ENCODE peak calls at places on chromosomes 12 and 14, in ten cellular contexts. C is pancreas; D is CD8-positive, alpha-beta T cell; B is upper lobe of left lung; A is kidney epithelial cell; Q is psoas muscle; K is MM.1S; W is breast epithelium; E is uterus; P is esophagus squamous epithelium. Z is an unnamed sample.

GRCh38 chr12:126488786-126489185 is 1423.6 kb downstream of the AACS start:
- DNase-seq in C (no peak), D (no peak), B (no peak), A (no peak), Q (no peak), K (no peak), W (no peak), E (no peak), P (no peak), Z (no peak)

GRCh38 chr12:30694412-30694955 is 1.2 kb downstream of the IPO8 start:
- DNase-seq in C (no peak), D (no peak), B (no peak), A (no peak), Q (no peak), K (peak; percentile 60), W (no peak), E (no peak), P (no peak), Z (no peak)

GRCh38 chr12:12477532-12477890 is 85.2 kb downstream of the DUSP16 start:
- DNase-seq in C (no peak), D (no peak), B (peak; percentile 37), A (no peak), Q (no peak), K (no peak), W (no peak), E (no peak), P (no peak), Z (no peak)

GRCh38 chr12:120965534-120966091 is 12.7 kb upstream of the HNF1A start:
- DNase-seq in C (peak; percentile 30), D (no peak), B (no peak), A (no peak), Q (no peak), K (no peak), W (no peak), E (no peak), P (no peak), Z (no peak)

GRCh38 chr14:73758392-73759182 is 44.4 kb upstream of the PNMA1 start:
- DNase-seq in C (peak; percentile 91), D (peak; percentile 72), B (peak; percentile 91), A (no peak), Q (peak; percentile 83), K (peak; percentile 56), W (peak; percentile 63), E (peak; percentile 81), P (peak; percentile 54), Z (no peak)

GRCh38 chr12:57124259-57124877 is 3.9 kb upstream of the LRP1 start:
- DNase-seq in C (no peak), D (peak; percentile 79), B (no peak), A (no peak), Q (no peak), K (peak; percentile 74), W (peak; percentile 70), E (peak; percentile 84), P (no peak), Z (no peak)

GRCh38 chr12:120230326-120230973 is 29.5 kb upstream of the RPLP0 start:
- DNase-seq in C (no peak), D (no peak), B (no peak), A (peak; percentile 87), Q (peak; percentile 93), K (no peak), W (peak; percentile 47), E (peak; percentile 88), P (no peak), Z (peak; percentile 73)

GRCh38 chr14:68718033-68718725 is 74.7 kb downstream of the ZFP36L1 start:
- DNase-seq in C (no peak), D (no peak), B (no peak), A (no peak), Q (no peak), K (no peak), W (no peak), E (no peak), P (no peak), Z (no peak)

GRCh38 chr14:89856871-89857345 is 97.6 kb downstream of the EFCAB11 start:
- DNase-seq in C (no peak), D (no peak), B (no peak), A (no peak), Q (no peak), K (no peak), W (no peak), E (no peak), P (no peak), Z (peak; percentile 36)

GRCh38 chr14:55298423-55298822 is 27.2 kb downstream of the FBXO34 start:
- DNase-seq in C (no peak), D (no peak), B (peak; percentile 88), A (no peak), Q (no peak), K (no peak), W (no peak), E (no peak), P (no peak), Z (no peak)

GRCh38 chr14:36424478-36425102 is 95.4 kb downstream of the NKX2-1 start:
- DNase-seq in C (no peak), D (no peak), B (no peak), A (no peak), Q (no peak), K (no peak), W (no peak), E (no peak), P (no peak), Z (no peak)

GRCh38 chr12:40946612-40947194 is 241.4 kb upstream of the PDZRN4 start:
- DNase-seq in C (no peak), D (no peak), B (no peak), A (no peak), Q (no peak), K (peak; percentile 51), W (no peak), E (no peak), P (no peak), Z (no peak)

GRCh38 chr12:94305293-94305957 is 154.2 kb downstream of the CEP83 start:
- DNase-seq in C (no peak), D (no peak), B (no peak), A (no peak), Q (no peak), K (no peak), W (no peak), E (no peak), P (no peak), Z (no peak)

GRCh38 chr12:32532951-32533350 is 133.6 kb downstream of the FGD4 start:
- DNase-seq in C (no peak), D (no peak), B (no peak), A (no peak), Q (no peak), K (peak; percentile 84), W (no peak), E (no peak), P (no peak), Z (no peak)

GRCh38 chr12:52848661-52849255 is at the start of gene KRT78:
- DNase-seq in C (no peak), D (no peak), B (peak; percentile 52), A (no peak), Q (no peak), K (no peak), W (no peak), E (no peak), P (no peak), Z (no peak)

GRCh38 chr12:62827042-62827441 is 107.9 kb downstream of the PPM1H start:
- DNase-seq in C (no peak), D (no peak), B (no peak), A (no peak), Q (no peak), K (no peak), W (no peak), E (no peak), P (no peak), Z (no peak)
- TF ChIP-seq CTCF in C (no peak), D (no peak), B (no peak), A (no peak), Q (no peak), K (peak; percentile 6), W (no peak), E (no peak), P (no peak), Z (peak; percentile 8)

GRCh38 chr12:54285150-54286041 is 4.9 kb downstream of the HNRNPA1 start:
- DNase-seq in C (no peak), D (no peak), B (no peak), A (no peak), Q (no peak), K (no peak), W (no peak), E (no peak), P (no peak), Z (no peak)
- H3K4me3 ChIP-seq in C (no peak overlapping the region), D (no peak overlapping the region), B (no peak overlapping the region), A (no peak overlapping the region), Q (peak overlapping the region; percentile 98), K (no peak overlapping the region), W (peak overlapping the region; percentile 23), E (no peak overlapping the region), P (no peak overlapping the region), Z (no peak overlapping the region)

GRCh38 chr12:6979453-6979852 is 8.7 kb downstream of the EMG1 start:
- DNase-seq in C (no peak), D (no peak), B (no peak), A (no peak), Q (no peak), K (no peak), W (no peak), E (no peak), P (no peak), Z (no peak)
- H3K36me3 ChIP-seq in C (peaks cover 30% of the 10 kb centered on the region), D (peaks cover 60% of the 10 kb centered on the region), B (peaks cover 93% of the 10 kb centered on the region), A (peaks cover 4% of the 10 kb centered on the region), Q (peaks cover 100% of the 10 kb centered on the region), K (peaks cover 7% of the 10 kb centered on the region), W (peaks cover 4% of the 10 kb centered on the region), E (no peaks in the 10 kb centered on the region), P (peaks cover 89% of the 10 kb centered on the region), Z (peaks cover 20% of the 10 kb centered on the region)

GRCh38 chr12:100398307-100398706 is 41.4 kb downstream of the SLC17A8 start:
- DNase-seq in C (no peak), D (no peak), B (no peak), A (no peak), Q (no peak), K (no peak), W (no peak), E (no peak), P (no peak), Z (no peak)

GRCh38 chr12:100391856-100392255 is 35.0 kb downstream of the SLC17A8 start:
- DNase-seq in C (no peak), D (no peak), B (no peak), A (no peak), Q (no peak), K (no peak), W (no peak), E (no peak), P (no peak), Z (no peak)

GRCh38 chr12:100393202-100393601 is 36.3 kb downstream of the SLC17A8 start:
- DNase-seq in C (no peak), D (no peak), B (no peak), A (no peak), Q (no peak), K (no peak), W (no peak), E (no peak), P (no peak), Z (no peak)

GRCh38 chr12:100399095-100399494 is 42.2 kb downstream of the SLC17A8 start:
- DNase-seq in C (no peak), D (no peak), B (no peak), A (no peak), Q (no peak), K (no peak), W (no peak), E (no peak), P (no peak), Z (no peak)

DNA sequence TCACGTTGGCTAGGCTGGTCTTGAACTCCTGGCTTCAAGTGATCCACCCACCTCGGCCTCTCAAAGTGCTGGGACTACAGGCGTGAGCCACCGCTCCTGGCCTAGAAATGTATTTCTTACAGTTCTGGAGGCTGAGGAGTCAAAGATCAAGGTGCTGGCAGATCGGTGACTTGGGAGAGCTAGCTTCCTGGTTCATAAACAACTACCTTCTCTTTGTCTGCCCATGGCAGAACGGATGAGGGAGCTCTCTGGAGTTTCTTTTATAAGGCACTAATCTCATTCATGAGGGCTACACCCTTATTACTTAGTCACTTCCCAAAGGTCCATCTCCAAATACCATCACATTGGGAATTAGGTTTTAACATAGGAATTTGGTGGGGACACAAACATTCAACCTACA is 38.9 kb downstream of the SLC17A8 start:
- DNase-seq in C (no peak), D (no peak), B (no peak), A (no peak), Q (no peak), K (no peak), W (no peak), E (no peak), P (no peak), Z (no peak)
- TF ChIP-seq CTCF in C (no peak), D (no peak), B (no peak), A (no peak), Q (no peak), K (no peak), W (no peak), E (no peak), P (no peak), Z (no peak)

Z was measured in BJ.